ENCODE peak calls at places on chromosomes 13 and 19, in seven cellular contexts. F is IMR-90, M is A549, Z is K562, K is HepG2, B is GM12878, S is H1. H is an unnamed sample.

GRCh38 chr19:45469835-45470146 is 2.0 kb downstream of the FOSB start:
- DNase-seq in F (no peak), M (no peak), Z (peak; percentile 94), K (peak; percentile 85), B (no peak), S (no peak), H (no peak)

GRCh38 chr19:18995804-18996241 is 37.5 kb downstream of the SUGP2 start:
- DNase-seq in F (peak; percentile 96), M (peak; percentile 65), Z (peak; percentile 55), K (peak; percentile 57), B (no peak), S (peak; percentile 59), H (peak; percentile 23)

GRCh38 chr13:98480915-98481510 is 95.9 kb downstream of the STK24 start:
- DNase-seq in F (peak; percentile 69), M (no peak), Z (peak; percentile 73), K (no peak), B (no peak), S (no peak), H (no peak)

GRCh38 chr19:5090780-5091575 is 122.1 kb downstream of the KDM4B start:
- DNase-seq in F (peak; percentile 15), M (no peak), Z (peak; percentile 87), K (no peak), B (no peak), S (no peak), H (no peak)

GRCh38 chr13:112661291-112661690 is 28.5 kb upstream of the ATP11A start:
- DNase-seq in F (no peak), M (no peak), Z (no peak), K (no peak), B (no peak), S (no peak), H (no peak)

GRCh38 chr13:112168771-112169170 is 101.8 kb downstream of the SOX1 start:
- DNase-seq in F (no peak), M (no peak), Z (no peak), K (no peak), B (no peak), S (no peak), H (no peak)

GRCh38 chr19:58381460-58382220 is 810 bp upstream of the ZNF837 start:
- DNase-seq in F (no peak), M (no peak), Z (no peak), K (no peak), B (no peak), S (no peak), H (no peak)

GRCh38 chr13:44726777-44727176 is 150.6 kb upstream of the TSC22D1 start:
- DNase-seq in F (no peak), M (no peak), Z (no peak), K (no peak), B (no peak), S (no peak), H (no peak)

GRCh38 chr19:2627319-2627829 is 75.1 kb downstream of the GNG7 start:
- DNase-seq in F (peak; percentile 99), M (peak; percentile 76), Z (no peak), K (peak; percentile 68), B (no peak), S (no peak), H (peak; percentile 92)

GRCh38 chr19:41701401-41702075 is 6.9 kb upstream of the CEACAM5 start:
- DNase-seq in F (no peak), M (peak; percentile 58), Z (peak; percentile 16), K (no peak), B (no peak), S (no peak), H (no peak)

GRCh38 chr19:48244289-48244688 is 11.4 kb downstream of the CARD8 start:
- DNase-seq in F (no peak), M (no peak), Z (no peak), K (no peak), B (no peak), S (no peak), H (no peak)

GRCh38 chr19:12790628-12791344 is 500 bp upstream of the JUNB start:
- DNase-seq in F (no peak), M (no peak), Z (no peak), K (no peak), B (no peak), S (no peak), H (no peak)

GRCh38 chr19:50204811-50205675 is 1.6 kb downstream of the MYH14 start:
- DNase-seq in F (no peak), M (no peak), Z (peak; percentile 81), K (peak; percentile 70), B (no peak), S (peak; percentile 93), H (peak; percentile 65)

GRCh38 chr19:41695745-41696144 is 7.7 kb upstream of the CEACAM7 start:
- DNase-seq in F (no peak), M (no peak), Z (no peak), K (no peak), B (no peak), S (no peak), H (no peak)

GRCh38 chr19:57583521-57584416 is at the start of gene ZIK1:
- DNase-seq in F (peak; percentile 92), M (no peak), Z (no peak), K (peak; percentile 83), B (peak; percentile 61), S (peak; percentile 90), H (no peak)

GRCh38 chr13:38657191-38657590 is 29.7 kb upstream of the FREM2 start:
- DNase-seq in F (peak; percentile 6), M (no peak), Z (no peak), K (no peak), B (no peak), S (no peak), H (no peak)

GRCh38 chr19:7397687-7398086 is 49.0 kb downstream of the ARHGEF18 start:
- DNase-seq in F (peak; percentile 90), M (no peak), Z (no peak), K (peak; percentile 56), B (no peak), S (no peak), H (no peak)

GRCh38 chr19:6532244-6532999 is 1.6 kb downstream of the TNFSF9 start:
- DNase-seq in F (no peak), M (no peak), Z (peak; percentile 57), K (no peak), B (no peak), S (no peak), H (no peak)

GRCh38 chr13:77916481-77916880 is 2.1 kb downstream of the EDNRB start:
- DNase-seq in F (no peak), M (no peak), Z (no peak), K (no peak), B (no peak), S (no peak), H (no peak)

GRCh38 chr19:8305798-8306197 is 2.4 kb downstream of the CD320 start:
- DNase-seq in F (no peak), M (no peak), Z (no peak), K (no peak), B (no peak), S (no peak), H (no peak)

GRCh38 chr13:83819611-83820010 is 62.7 kb downstream of the SLITRK1 start:
- DNase-seq in F (peak; percentile 3), M (no peak), Z (no peak), K (no peak), B (no peak), S (no peak), H (no peak)

GRCh38 chr13:23794267-23795161 is 94.7 kb downstream of the MIPEP start:
- DNase-seq in F (peak; percentile 85), M (no peak), Z (no peak), K (no peak), B (peak; percentile 72), S (no peak), H (no peak)

DNA sequence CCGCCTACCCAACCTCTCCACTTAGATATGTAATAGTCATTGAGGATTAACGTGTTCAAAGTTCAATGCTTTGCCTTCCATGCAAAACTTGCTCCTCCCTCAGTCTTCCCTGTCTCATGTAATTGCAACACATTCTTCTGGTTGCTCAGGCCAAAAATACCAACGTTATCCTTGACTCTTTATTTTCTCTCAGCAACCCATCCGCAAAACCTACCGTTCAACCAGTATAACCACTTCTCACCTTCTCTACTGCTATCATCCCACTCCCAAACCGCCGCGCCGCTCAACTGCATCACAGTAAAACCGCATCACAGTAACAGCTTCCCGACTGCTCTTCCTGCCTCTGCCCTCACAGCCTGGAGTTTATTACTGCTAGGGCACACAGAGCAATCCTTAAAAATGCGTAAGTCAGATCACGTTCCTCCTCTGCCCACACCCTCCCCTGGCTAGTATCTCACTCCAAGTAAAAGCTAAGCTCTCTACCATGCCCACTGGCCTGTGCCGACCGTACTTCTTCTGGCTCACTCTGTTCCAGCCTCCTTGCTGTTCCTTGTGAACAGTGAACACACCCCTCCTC is 8.2 kb downstream of the MTIF3 start:
- DNase-seq in F (no peak), M (no peak), Z (no peak), K (no peak), B (no peak), S (no peak), H (no peak)
- TF ChIP-seq CEBPB in F (no peak), M (no peak), Z (no peak), K (no peak), B (no peak), S (no peak), H (no peak)

GRCh38 chr19:38679839-38680238 is 32.4 kb downstream of the ACTN4 start:
- DNase-seq in F (peak; percentile 63), M (no peak), Z (no peak), K (no peak), B (no peak), S (no peak), H (no peak)
- H3K4me1 ChIP-seq in F (peaks cover 61% of the 10 kb centered on the region), M (peaks cover 90% of the 10 kb centered on the region), Z (peaks cover 76% of the 10 kb centered on the region), K (peaks cover 99% of the 10 kb centered on the region), B (peaks cover 65% of the 10 kb centered on the region), S (peaks cover 34% of the 10 kb centered on the region), H (peaks cover 46% of the 10 kb centered on the region)

DNA sequence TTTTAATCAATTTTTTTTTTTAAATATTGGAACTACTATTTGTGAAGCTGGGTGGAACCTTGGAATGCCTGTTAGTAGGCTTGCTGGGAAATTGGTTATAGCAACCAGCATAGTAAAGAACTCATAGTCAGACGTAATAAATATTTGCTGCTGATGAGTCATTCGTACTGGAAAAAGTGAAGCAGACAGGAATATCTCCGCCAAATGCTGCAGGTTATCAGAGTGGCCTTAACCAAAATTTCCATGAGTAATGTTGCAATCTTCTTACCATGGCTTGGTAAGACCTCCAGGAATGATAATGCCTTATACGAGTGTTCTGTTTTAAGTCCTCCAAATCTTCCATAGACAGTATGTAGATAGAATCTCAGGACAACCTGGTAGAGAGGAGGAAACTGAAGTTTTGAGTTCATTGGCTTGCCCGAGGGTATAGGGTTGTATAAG is 34.2 kb downstream of the MBNL2 start:
- DNase-seq in F (peak; percentile 97), M (peak; percentile 64), Z (peak; percentile 36), K (peak; percentile 85), B (no peak), S (no peak), H (peak; percentile 98)
- TF ChIP-seq RAD21 in F (no peak), M (peak; percentile 19), Z (no peak), K (no peak), B (no peak), S (no peak), H (no peak)

GRCh38 chr13:76729690-76730089 is 156.5 kb downstream of the KCTD12 start:
- DNase-seq in F (no peak), M (no peak), Z (no peak), K (no peak), B (no peak), S (no peak), H (no peak)

GRCh38 chr13:76722782-76723181 is 163.4 kb downstream of the KCTD12 start:
- DNase-seq in F (no peak), M (no peak), Z (no peak), K (no peak), B (no peak), S (no peak), H (no peak)

GRCh38 chr13:76723551-76724232 is 162.5 kb downstream of the KCTD12 start:
- DNase-seq in F (peak; percentile 89), M (no peak), Z (no peak), K (no peak), B (no peak), S (peak; percentile 45), H (no peak)

GRCh38 chr13:76720827-76721226 is 165.4 kb downstream of the KCTD12 start:
- DNase-seq in F (no peak), M (no peak), Z (no peak), K (no peak), B (no peak), S (no peak), H (no peak)

GRCh38 chr13:76725211-76725610 is 161.0 kb downstream of the KCTD12 start:
- DNase-seq in F (peak; percentile 49), M (no peak), Z (no peak), K (no peak), B (no peak), S (no peak), H (no peak)
- TF ChIP-seq CEBPB in F (no peak), M (no peak), Z (no peak), K (no peak), B (no peak), S (no peak), H (no peak)

H was measured in HCT116.